ENCODE peak calls at places on chromosomes 2 and 18, in eight cellular contexts. L is adrenal gland; X is fibroblast of lung; B is spleen; E is naive thymus-derived CD4-positive, alpha-beta T cell; Q is kidney; C is GM12878; D is sigmoid colon. Z is an unnamed sample.

GRCh38 chr18:10490401-10491289 is 35.2 kb upstream of the NAPG start:
- DNase-seq in L (no peak), X (no peak), B (peak; percentile 91), E (peak; percentile 46), Q (no peak), C (peak; percentile 58), D (no peak), Z (peak; percentile 49)

GRCh38 chr2:212595036-212595654 is 56.5 kb upstream of the ERBB4 start:
- DNase-seq in L (no peak), X (peak; percentile 47), B (no peak), E (no peak), Q (no peak), C (peak; percentile 17), D (no peak), Z (no peak)

GRCh38 chr2:27250652-27251379 is 12.0 kb downstream of the SLC30A3 start:
- DNase-seq in L (no peak), X (no peak), B (no peak), E (no peak), Q (no peak), C (no peak), D (no peak), Z (no peak)

GRCh38 chr2:235827585-235827992 is 333.7 kb downstream of the AGAP1 start:
- DNase-seq in L (peak; percentile 44), X (peak; percentile 80), B (peak; percentile 51), E (no peak), Q (peak; percentile 60), C (no peak), D (no peak), Z (no peak)

GRCh38 chr2:187098154-187098553 is 249.2 kb upstream of the ZSWIM2 start:
- DNase-seq in L (no peak), X (no peak), B (no peak), E (no peak), Q (no peak), C (no peak), D (no peak), Z (no peak)

GRCh38 chr2:178119181-178119922 is 7.1 kb downstream of the RBM45 start:
- DNase-seq in L (no peak), X (no peak), B (no peak), E (no peak), Q (no peak), C (no peak), D (no peak), Z (no peak)

GRCh38 chr2:140990416-140990815 is 1140.4 kb downstream of the LRP1B start:
- DNase-seq in L (no peak), X (peak; percentile 86), B (no peak), E (no peak), Q (no peak), C (no peak), D (no peak), Z (no peak)

GRCh38 chr2:212939777-212940531 is 211.5 kb downstream of the IKZF2 start:
- DNase-seq in L (no peak), X (no peak), B (no peak), E (no peak), Q (peak; percentile 73), C (no peak), D (no peak), Z (no peak)

GRCh38 chr2:191171708-191172355 is 21.0 kb upstream of the STAT4 start:
- DNase-seq in L (peak; percentile 26), X (peak; percentile 98), B (no peak), E (no peak), Q (no peak), C (no peak), D (no peak), Z (no peak)

GRCh38 chr2:210169871-210170441 is 1.3 kb downstream of the KANSL1L start:
- DNase-seq in L (no peak), X (peak; percentile 78), B (no peak), E (no peak), Q (no peak), C (peak; percentile 30), D (no peak), Z (peak; percentile 2)

GRCh38 chr2:71472019-71472418 is 18.7 kb downstream of the DYSF start:
- DNase-seq in L (no peak), X (no peak), B (no peak), E (no peak), Q (no peak), C (no peak), D (no peak), Z (no peak)

GRCh38 chr2:164504253-164504652 is 117.0 kb downstream of the GRB14 start:
- DNase-seq in L (no peak), X (no peak), B (no peak), E (no peak), Q (no peak), C (no peak), D (no peak), Z (no peak)

GRCh38 chr2:47652041-47652713 is 130.8 kb upstream of the MSH6 start:
- DNase-seq in L (no peak), X (no peak), B (no peak), E (no peak), Q (no peak), C (no peak), D (no peak), Z (no peak)
- H3K4me1 ChIP-seq in L (no peaks in the 10 kb centered on the region), X (no peaks in the 10 kb centered on the region), B (peaks cover 21% of the 10 kb centered on the region), E (no peaks in the 10 kb centered on the region), Q (no peaks in the 10 kb centered on the region), C (peaks cover 24% of the 10 kb centered on the region), D (no peaks in the 10 kb centered on the region), Z (no peaks in the 10 kb centered on the region)

GRCh38 chr2:135836596-135836995 is 388 bp downstream of the LCT start:
- DNase-seq in L (no peak), X (no peak), B (no peak), E (no peak), Q (no peak), C (no peak), D (no peak), Z (no peak)

GRCh38 chr2:135844285-135844985 is 7.5 kb upstream of the LCT start:
- DNase-seq in L (no peak), X (no peak), B (no peak), E (no peak), Q (no peak), C (no peak), D (no peak), Z (no peak)

GRCh38 chr2:135840601-135841000 is 3.6 kb upstream of the LCT start:
- DNase-seq in L (no peak), X (no peak), B (no peak), E (no peak), Q (no peak), C (no peak), D (no peak), Z (no peak)

GRCh38 chr2:135843671-135844070 is 6.7 kb upstream of the LCT start:
- DNase-seq in L (no peak), X (no peak), B (no peak), E (no peak), Q (no peak), C (no peak), D (no peak), Z (no peak)

GRCh38 chr2:135839713-135840112 is 2.7 kb upstream of the LCT start:
- DNase-seq in L (no peak), X (peak; percentile 78), B (no peak), E (no peak), Q (no peak), C (no peak), D (no peak), Z (no peak)
- H3K4me3 ChIP-seq in L (no peak overlapping the region), X (no peak overlapping the region), B (no peak overlapping the region), E (no peak overlapping the region), Q (no peak overlapping the region), C (no peak overlapping the region), D (no peak overlapping the region), Z (no peak overlapping the region)

DNA sequence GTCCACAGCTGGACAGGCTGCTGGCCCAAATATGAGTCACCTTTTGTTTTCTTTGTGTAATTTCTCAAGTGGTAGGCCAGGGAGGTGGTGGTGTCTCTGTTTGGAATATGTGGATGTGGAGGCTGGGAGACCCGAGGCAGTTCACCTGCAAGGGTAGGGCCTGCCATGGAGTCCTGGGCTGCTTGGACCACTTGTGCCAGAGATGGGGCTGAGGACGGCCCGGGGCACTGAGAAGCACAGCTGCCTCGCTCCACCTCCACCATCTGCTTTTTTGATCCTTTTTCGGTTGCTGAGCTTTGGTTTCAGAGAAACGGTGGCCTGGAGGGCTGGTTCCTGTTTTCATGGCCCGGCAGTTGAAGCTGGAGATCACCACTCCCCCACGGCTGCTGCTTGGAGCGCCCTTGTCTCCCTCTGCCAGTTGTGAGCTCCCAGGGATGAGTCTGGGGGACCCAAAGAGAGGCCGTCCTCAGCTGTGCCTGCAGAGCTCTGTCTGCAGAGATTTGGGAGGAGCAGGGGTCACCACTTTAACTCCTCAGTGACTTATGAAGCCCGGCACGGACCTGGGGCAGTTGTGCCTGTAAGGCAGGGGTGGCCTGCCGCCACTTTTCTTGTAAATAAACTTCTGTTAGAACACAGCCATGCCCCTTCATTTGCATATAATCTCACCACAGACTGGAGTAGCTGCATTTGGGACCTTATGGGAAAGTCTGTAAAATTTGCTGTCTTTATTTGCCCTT is 67.6 kb upstream of the MCFD2 start:
- DNase-seq in L (no peak), X (peak; percentile 71), B (peak; percentile 89), E (no peak), Q (no peak), C (peak; percentile 75), D (no peak), Z (no peak)
- H3K4me1 ChIP-seq in L (peaks cover 82% of the 10 kb centered on the region), X (peaks cover 39% of the 10 kb centered on the region), B (peaks cover 100% of the 10 kb centered on the region), E (peaks cover 25% of the 10 kb centered on the region), Q (peaks cover 16% of the 10 kb centered on the region), C (peaks cover 74% of the 10 kb centered on the region), D (peaks cover 59% of the 10 kb centered on the region), Z (peaks cover 48% of the 10 kb centered on the region)

GRCh38 chr18:7571626-7572025 is 4.5 kb downstream of the PTPRM start:
- DNase-seq in L (no peak), X (no peak), B (no peak), E (no peak), Q (no peak), C (no peak), D (no peak), Z (no peak)

GRCh38 chr18:7576685-7577084 is 9.6 kb downstream of the PTPRM start:
- DNase-seq in L (no peak), X (peak; percentile 80), B (no peak), E (no peak), Q (no peak), C (no peak), D (no peak), Z (no peak)

GRCh38 chr18:7568426-7568825 is 1.3 kb downstream of the PTPRM start:
- DNase-seq in L (peak; percentile 33), X (peak; percentile 45), B (peak; percentile 82), E (no peak), Q (peak; percentile 87), C (no peak), D (peak; percentile 71), Z (no peak)

GRCh38 chr18:7575465-7576026 is 8.4 kb downstream of the PTPRM start:
- DNase-seq in L (no peak), X (peak; percentile 71), B (no peak), E (no peak), Q (no peak), C (no peak), D (no peak), Z (no peak)

DNA sequence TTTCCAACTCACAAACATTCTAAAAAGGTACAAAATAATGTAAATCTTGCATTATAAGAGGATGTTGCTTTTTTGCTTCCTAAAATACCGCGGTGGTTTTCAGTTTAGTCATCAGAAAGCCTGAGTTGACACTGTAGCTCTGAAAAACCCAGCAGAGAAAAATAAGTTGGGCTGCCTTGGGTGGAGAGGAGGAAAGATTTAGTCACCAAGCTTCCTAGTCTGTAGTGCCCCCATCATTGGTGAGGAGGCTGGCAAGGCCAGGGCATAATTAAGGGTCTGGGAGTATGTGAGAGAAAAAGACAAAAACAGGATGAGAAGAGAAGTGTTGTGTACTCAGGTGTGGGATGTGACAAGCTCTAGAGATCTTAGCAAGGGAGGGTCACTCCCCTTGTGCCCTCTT is 5.7 kb downstream of the PTPRM start:
- DNase-seq in L (no peak), X (peak; percentile 68), B (no peak), E (no peak), Q (no peak), C (peak; percentile 23), D (no peak), Z (no peak)
- H3K4me3 ChIP-seq in L (no peak overlapping the region), X (no peak overlapping the region), B (no peak overlapping the region), E (no peak overlapping the region), Q (no peak overlapping the region), C (no peak overlapping the region), D (no peak overlapping the region), Z (no peak overlapping the region)